ENCODE peak calls at places on chromosome 1, in four cellular contexts. P is activated naive CD4-positive, alpha-beta T cell; Q is amniotic stem cell; U is right lobe of liver. A is an unnamed sample.

GRCh38 chr1:37515185-37516034 is 844 bp upstream of the MEAF6 start:
- DNase-seq in P (no peak), U (no peak), Q (no peak), A (no peak)

GRCh38 chr1:156859523-156860112 is 701 bp upstream of the INSRR start:
- DNase-seq in P (no peak), U (no peak), Q (no peak), A (no peak)

GRCh38 chr1:47579809-47580208 is 142.0 kb downstream of the FOXD2 start:
- DNase-seq in P (no peak), U (no peak), Q (no peak), A (no peak)

GRCh38 chr1:242692988-242693387 is 168.5 kb upstream of the PLD5 start:
- DNase-seq in U (no peak), P (no peak), Q (no peak), A (no peak)

GRCh38 chr1:223747838-223748335 is 35.5 kb downstream of the CAPN2 start:
- DNase-seq in Q (no peak), P (no peak), U (peak; percentile 3), A (no peak)

GRCh38 chr1:113783254-113784103 is 24.2 kb upstream of the PHTF1 start:
- DNase-seq in Q (no peak), P (no peak), U (no peak), A (no peak)

GRCh38 chr1:24438423-24438901 is 22.9 kb downstream of the NIPAL3 start:
- DNase-seq in Q (no peak), P (no peak), U (no peak), A (no peak)

GRCh38 chr1:241800640-241801039 is 47.4 kb upstream of the EXO1 start:
- DNase-seq in P (no peak), Q (no peak), U (no peak), A (no peak)